ENCODE peak calls at places on chromosomes 3 and 15, in nine cellular contexts. G, U, C, W, T, Z, I, M and F are unnamed samples.
A peak's percentile ranks its signal among the peaks of the same experiment; 100 is the strongest.

GRCh38 chr3:150330872-150331271 is 77.2 kb upstream of the TSC22D2 start:
- DNase-seq in Z (no peak), U (no peak), C (no peak), G (no peak), I (no peak), M (no peak), T (no peak), W (no peak), F (no peak)

GRCh38 chr15:36882487-36883108 is 217.8 kb downstream of the MEIS2 start:
- DNase-seq in W (no peak), I (no peak), M (peak; percentile 27), C (no peak), T (no peak), Z (no peak), G (no peak), U (no peak), F (no peak)

GRCh38 chr15:91263632-91264477 is 163.8 kb downstream of the SV2B start:
- DNase-seq in M (peak; percentile 49), T (no peak), U (no peak), I (peak; percentile 64), G (peak; percentile 23), Z (peak; percentile 28), W (no peak), C (no peak), F (peak; percentile 94)

GRCh38 chr15:29316422-29316821 is 46.8 kb upstream of the NSMCE3 start:
- DNase-seq in Z (no peak), M (no peak), G (no peak), C (no peak), I (no peak), U (no peak), T (no peak), W (no peak), F (no peak)

GRCh38 chr3:183481582-183481981 is 53.2 kb upstream of the MCF2L2 start:
- DNase-seq in W (no peak), Z (no peak), U (no peak), I (no peak), G (no peak), M (peak; percentile 98), C (no peak), T (no peak), F (peak; percentile 14)

GRCh38 chr3:32733631-32734229 is 48.7 kb downstream of the CNOT10 start:
- DNase-seq in Z (no peak), T (peak; percentile 22), M (peak; percentile 51), W (no peak), G (peak; percentile 13), I (peak; percentile 59), C (no peak), U (peak; percentile 42), F (no peak)

GRCh38 chr3:45499529-45499928 is 95.0 kb upstream of the LIMD1 start:
- DNase-seq in U (peak; percentile 19), I (peak; percentile 76), Z (no peak), G (no peak), W (no peak), M (peak; percentile 59), C (no peak), T (peak; percentile 45), F (no peak)

GRCh38 chr3:143063018-143063417 is 56.6 kb upstream of the CHST2 start:
- DNase-seq in C (no peak), W (no peak), I (no peak), T (no peak), M (no peak), G (no peak), U (no peak), Z (no peak), F (no peak)

GRCh38 chr15:57761562-57761961 is 55.0 kb downstream of the POLR2M start:
- DNase-seq in C (no peak), I (no peak), W (no peak), Z (no peak), U (no peak), T (no peak), M (no peak), G (no peak), F (no peak)

GRCh38 chr15:94674251-94674650 is 442.9 kb downstream of the MCTP2 start:
- DNase-seq in Z (no peak), C (no peak), G (no peak), T (no peak), U (no peak), I (no peak), M (peak; percentile 93), W (no peak), F (peak; percentile 45)

GRCh38 chr15:34708422-34708821 is 46.4 kb downstream of the GJD2 start:
- DNase-seq in U (peak; percentile 38), C (no peak), Z (no peak), I (peak; percentile 58), M (peak; percentile 75), T (no peak), W (peak; percentile 17), G (peak; percentile 44), F (no peak)

GRCh38 chr3:108047987-108048386 is 42.8 kb downstream of the CD47 start:
- DNase-seq in U (no peak), T (no peak), Z (no peak), C (no peak), G (no peak), I (no peak), M (no peak), W (no peak), F (no peak)

GRCh38 chr3:121660356-121661171 is at the start of gene HCLS1:
- DNase-seq in U (no peak), M (peak; percentile 20), G (no peak), C (peak; percentile 55), Z (peak; percentile 72), I (peak; percentile 12), T (peak; percentile 20), W (no peak), F (no peak)

GRCh38 chr15:73965094-73965729 is 26.9 kb downstream of the STOML1 start:
- DNase-seq in C (no peak), I (no peak), U (no peak), T (no peak), M (no peak), G (no peak), W (no peak), Z (no peak), F (no peak)

GRCh38 chr15:25847066-25847465 is 16.1 kb downstream of the ATP10A start:
- DNase-seq in I (no peak), U (no peak), Z (no peak), C (no peak), G (no peak), T (no peak), W (no peak), M (no peak), F (no peak)

GRCh38 chr15:33145447-33145846 is 49.1 kb downstream of the FMN1 start:
- DNase-seq in W (no peak), I (no peak), Z (no peak), T (no peak), M (peak; percentile 95), U (no peak), G (no peak), C (no peak), F (no peak)

GRCh38 chr3:56469141-56469540 is 874 bp upstream of the ERC2 start:
- DNase-seq in Z (no peak), I (no peak), W (no peak), U (no peak), T (no peak), G (no peak), M (no peak), C (no peak), F (no peak)